ENCODE peak calls at places on chromosomes 7 and 10, in four cellular contexts. H is HepG2, A is K562, X is HCT116. S is an unnamed sample.

GRCh38 chr10:48613015-48613414 is 8.1 kb upstream of the ARHGAP22 start:
- DNase-seq in H (no peak), A (no peak), X (no peak), S (no peak)

GRCh38 chr7:11191574-11192220 is 218.0 kb downstream of the PHF14 start:
- DNase-seq in A (no peak), H (no peak), X (no peak), S (no peak)

GRCh38 chr10:125144209-125144608 is 16.2 kb downstream of the CTBP2 start:
- DNase-seq in H (no peak), X (no peak), A (no peak), S (no peak)

GRCh38 chr10:84352251-84352842 is 24.0 kb downstream of the CCSER2 start:
- DNase-seq in H (peak; percentile 45), X (peak; percentile 53), A (peak; percentile 67), S (no peak)

GRCh38 chr10:48982584-48982983 is 42.9 kb upstream of the LRRC18 start:
- DNase-seq in A (no peak), H (no peak), X (no peak), S (no peak)

GRCh38 chr7:115007751-115008150 is 85.9 kb downstream of the MDFIC start:
- DNase-seq in A (no peak), X (no peak), H (no peak), S (no peak)

GRCh38 chr10:83585686-83586085 is 553.6 kb upstream of the GHITM start:
- DNase-seq in H (no peak), A (no peak), X (no peak), S (no peak)

GRCh38 chr7:157499121-157499834 is 162.5 kb downstream of the DNAJB6 start:
- DNase-seq in H (no peak), A (no peak), X (no peak), S (no peak)

GRCh38 chr10:107914450-107915276 is 750.2 kb upstream of the SORCS1 start:
- DNase-seq in A (no peak), H (no peak), X (no peak), S (no peak)

GRCh38 chr10:29658984-29659769 is 24.4 kb upstream of the SVIL start:
- DNase-seq in X (peak; percentile 97), A (no peak), H (peak; percentile 88), S (peak; percentile 94)

GRCh38 chr7:2876031-2876862 is 32.1 kb upstream of the GNA12 start:
- DNase-seq in A (no peak), X (no peak), H (no peak), S (no peak)

GRCh38 chr10:14009315-14010082 is 321.2 kb downstream of the FRMD4A start:
- DNase-seq in H (no peak), A (no peak), X (no peak), S (no peak)

GRCh38 chr7:75937958-75938786 is 23.2 kb downstream of the POR start:
- DNase-seq in H (no peak), X (peak; percentile 61), A (peak; percentile 70), S (no peak)

GRCh38 chr7:139772115-139772514 is 5.7 kb downstream of the HIPK2 start:
- DNase-seq in X (no peak), H (peak; percentile 65), A (no peak), S (no peak)

GRCh38 chr10:98916751-98917150 is 318.9 kb downstream of the HPSE2 start:
- DNase-seq in A (no peak), H (no peak), X (no peak), S (no peak)

GRCh38 chr10:130466271-130466997 is 330.2 kb downstream of the GLRX3 start:
- DNase-seq in X (no peak), A (no peak), H (no peak), S (no peak)

GRCh38 chr10:31132681-31133239 is 101.1 kb upstream of the ZNF438 start:
- DNase-seq in A (no peak), H (no peak), X (no peak), S (no peak)

GRCh38 chr7:29126804-29127203 is 19.5 kb downstream of the CPVL start:
- DNase-seq in H (no peak), X (no peak), A (no peak), S (no peak)

GRCh38 chr10:91418417-91418816 is 8.3 kb downstream of the HECTD2 start:
- DNase-seq in X (no peak), H (no peak), A (no peak), S (no peak)

GRCh38 chr10:59460601-59461000 is 98.3 kb upstream of the FAM13C start:
- DNase-seq in X (no peak), A (no peak), H (no peak), S (no peak)

GRCh38 chr7:117229350-117229749 is 93.5 kb downstream of the WNT2 start:
- DNase-seq in A (no peak), X (no peak), H (no peak), S (no peak)

GRCh38 chr10:88115968-88116367 is 252.5 kb downstream of the PTEN start:
- DNase-seq in H (no peak), A (no peak), X (no peak), S (no peak)

GRCh38 chr7:19984231-19984632 is 210.8 kb upstream of the TMEM196 start:
- DNase-seq in H (no peak), X (no peak), A (no peak), S (no peak)

GRCh38 chr7:151374726-151375125 is 33.1 kb downstream of the NUB1 start:
- DNase-seq in X (no peak), H (no peak), A (no peak), S (no peak)

GRCh38 chr10:43202224-43202656 is 64.0 kb downstream of the CSGALNACT2 start:
- DNase-seq in H (no peak), A (peak; percentile 80), X (peak; percentile 31), S (no peak)

GRCh38 chr10:71805776-71806705 is 32.7 kb upstream of the VSIR start:
- DNase-seq in A (peak; percentile 99), H (no peak), X (peak; percentile 10), S (no peak)

GRCh38 chr7:98202367-98203195 is 8.7 kb upstream of the BHLHA15 start:
- DNase-seq in A (no peak), X (no peak), H (no peak), S (no peak)

GRCh38 chr7:29457565-29457971 is 106.1 kb upstream of the PRR15 start:
- DNase-seq in H (no peak), A (no peak), X (no peak), S (no peak)

GRCh38 chr7:119288401-119288800 is 984.6 kb upstream of the KCND2 start:
- DNase-seq in A (no peak), H (no peak), X (no peak), S (no peak)
- H3K4me1 ChIP-seq in A (no peaks in the 10 kb centered on the region), H (no peaks in the 10 kb centered on the region), X (no peaks in the 10 kb centered on the region), S (no peaks in the 10 kb centered on the region)

DNA sequence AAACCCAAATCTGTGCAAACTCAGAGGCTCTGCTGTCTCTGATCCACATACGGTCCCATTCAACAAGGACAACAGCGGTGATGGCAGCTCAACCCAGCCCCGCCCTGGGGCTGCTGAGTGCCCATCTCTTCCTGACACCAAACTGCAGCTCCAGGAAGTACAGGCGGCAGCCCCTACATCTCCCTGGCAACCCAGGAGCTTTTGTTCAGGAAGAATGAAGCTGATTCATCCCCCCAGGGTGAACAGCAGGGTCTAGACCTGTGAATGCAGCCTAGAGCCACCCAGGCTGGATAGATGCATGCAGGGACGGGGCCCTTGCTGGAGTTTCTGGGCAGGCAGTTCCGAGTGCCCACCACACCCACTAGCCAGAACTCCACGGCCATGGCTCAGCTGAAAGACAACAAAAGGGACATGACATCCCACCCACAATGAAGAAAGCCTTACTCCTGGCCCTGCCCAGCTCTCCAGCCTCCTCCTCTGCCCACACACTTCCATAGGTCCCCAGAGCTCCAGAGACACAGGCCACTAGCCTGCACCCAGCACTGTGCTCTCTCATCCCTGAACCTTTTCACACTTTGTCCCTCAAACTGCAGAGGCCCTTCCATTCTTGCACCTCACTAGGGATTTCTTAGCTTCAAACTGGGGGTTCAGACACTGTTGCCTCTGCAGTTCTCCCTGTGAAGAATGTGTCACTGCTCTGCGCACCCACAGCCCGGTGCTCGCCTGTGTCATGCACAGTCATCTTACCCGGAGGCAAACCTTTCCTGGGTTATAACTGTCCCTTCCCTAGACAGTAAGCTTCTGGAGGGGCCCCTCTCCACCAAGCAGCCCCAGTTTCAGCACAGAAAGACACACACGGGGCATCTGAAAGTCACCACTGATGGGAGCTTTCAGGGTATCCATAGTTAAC is 99.1 kb downstream of the GRID1 start:
- DNase-seq in A (no peak), X (no peak), H (no peak), S (no peak)
- TF ChIP-seq TCF7L2 in A (no peak), X (no peak), H (no peak), S (no peak)

GRCh38 chr7:80724249-80724871 is 85.9 kb downstream of the CD36 start:
- DNase-seq in H (peak; percentile 13), X (no peak), A (no peak), S (no peak)
- H3K4me1 ChIP-seq in H (peaks cover 21% of the 10 kb centered on the region), X (peaks cover 31% of the 10 kb centered on the region), A (no peaks in the 10 kb centered on the region), S (peaks cover 32% of the 10 kb centered on the region)

DNA sequence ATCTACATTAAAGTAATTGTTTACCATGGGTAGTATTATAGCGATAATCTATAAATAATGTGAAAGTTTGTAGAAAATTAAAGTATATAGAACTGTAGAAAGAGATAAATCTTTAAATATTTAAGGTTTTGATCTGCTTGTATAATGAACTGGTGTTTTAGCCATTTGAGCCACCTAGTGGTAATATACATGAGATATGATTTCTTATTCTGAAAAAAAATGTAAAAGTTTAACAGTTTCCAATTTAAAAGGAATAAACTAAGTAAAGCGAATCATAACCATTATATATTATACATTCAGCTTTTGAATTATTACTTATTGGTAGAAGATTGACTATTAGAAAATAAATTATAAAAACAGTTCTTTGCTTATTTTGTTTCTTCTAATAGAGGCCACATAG is 91.2 kb downstream of the OTUD1 start:
- DNase-seq in A (no peak), H (no peak), X (no peak), S (no peak)
- TF ChIP-seq TCF7L2 in A (no peak), H (no peak), X (no peak), S (no peak)

DNA sequence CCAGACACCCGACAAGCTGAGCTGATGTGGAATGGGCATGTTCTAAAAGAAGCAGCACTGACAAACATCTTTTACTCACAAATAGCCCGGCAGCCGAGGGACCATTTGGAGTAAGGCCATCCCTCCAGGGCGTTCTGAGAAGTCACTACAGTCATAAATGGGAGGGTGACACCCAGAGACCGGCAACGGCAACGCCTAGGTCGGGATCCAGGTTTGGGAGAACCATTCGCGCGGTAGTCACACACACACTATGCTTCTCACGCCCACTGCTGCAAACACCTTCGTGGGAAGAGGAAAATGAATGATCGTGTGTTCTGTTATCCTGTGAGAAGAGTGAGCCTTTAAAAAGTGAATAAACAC is 9.8 kb downstream of the TNS3 start:
- DNase-seq in H (no peak), A (no peak), X (no peak), S (no peak)
- H3K4me1 ChIP-seq in H (peaks cover 81% of the 10 kb centered on the region), A (no peaks in the 10 kb centered on the region), X (peaks cover 49% of the 10 kb centered on the region), S (peaks cover 95% of the 10 kb centered on the region)

GRCh38 chr10:114770009-114770408 is 51.6 kb upstream of the FHIP2A start:
- DNase-seq in H (no peak), A (no peak), X (no peak), S (no peak)
- TF ChIP-seq TCF7L2 in H (no peak), A (no peak), X (no peak), S (no peak)

GRCh38 chr10:33326897-33327296 is 7.6 kb downstream of the NRP1 start:
- DNase-seq in X (no peak), H (no peak), A (no peak), S (no peak)
- H3K4me1 ChIP-seq in X (peaks cover 2% of the 10 kb centered on the region), H (peaks cover 49% of the 10 kb centered on the region), A (no peaks in the 10 kb centered on the region), S (peaks cover 62% of the 10 kb centered on the region)